ENCODE peak calls at places on chromosomes 6 and 20, in six cellular contexts. W, U, O, I, A and L are unnamed samples.

GRCh38 chr6:170564936-170565530 is 10.9 kb downstream of the TBP start:
- DNase-seq in W (no peak), U (no peak), O (no peak), I (no peak), A (no peak), L (no peak)

GRCh38 chr6:10210052-10210451 is 204.8 kb downstream of the TFAP2A start:
- DNase-seq in W (peak; percentile 49), U (no peak), O (no peak), I (peak; percentile 15), A (no peak), L (no peak)

GRCh38 chr20:34037121-34037520 is 43.4 kb downstream of the RALY start:
- DNase-seq in W (peak; percentile 46), U (no peak), O (no peak), I (no peak), A (no peak), L (no peak)

GRCh38 chr20:49584418-49585382 is 16.8 kb upstream of the PTGIS start:
- DNase-seq in W (peak; percentile 44), U (no peak), O (no peak), I (no peak), A (no peak), L (no peak)

GRCh38 chr6:7765575-7766325 is 39.9 kb downstream of the BMP6 start:
- DNase-seq in W (peak; percentile 71), U (no peak), O (no peak), I (peak; percentile 25), A (no peak), L (no peak)

GRCh38 chr20:2210646-2211556 is 84.9 kb upstream of the TGM3 start:
- DNase-seq in W (peak; percentile 97), U (no peak), O (peak; percentile 33), I (peak; percentile 65), A (peak; percentile 30), L (no peak)

GRCh38 chr20:1932971-1933370 is 37.8 kb downstream of the SIRPA start:
- DNase-seq in W (no peak), U (no peak), O (no peak), I (no peak), A (no peak), L (no peak)

GRCh38 chr6:169490830-169491229 is 211.0 kb downstream of the WDR27 start:
- DNase-seq in W (peak; percentile 81), U (no peak), O (no peak), I (peak; percentile 71), A (no peak), L (no peak)

GRCh38 chr6:36616888-36617521 is 22.8 kb downstream of the SRSF3 start:
- DNase-seq in W (peak; percentile 68), U (peak; percentile 23), O (no peak), I (peak; percentile 52), A (no peak), L (no peak)

GRCh38 chr6:13638626-13639025 is 23.5 kb downstream of the NOL7 start:
- DNase-seq in W (no peak), U (no peak), O (no peak), I (no peak), A (no peak), L (no peak)

GRCh38 chr20:21520702-21521595 is 7.1 kb upstream of the NKX2-2 start:
- DNase-seq in W (peak; percentile 61), U (no peak), O (peak; percentile 88), I (no peak), A (no peak), L (no peak)

GRCh38 chr6:155881845-155882526 is 426.3 kb upstream of the NOX3 start:
- DNase-seq in W (no peak), U (no peak), O (no peak), I (no peak), A (no peak), L (no peak)

GRCh38 chr6:166423781-166424180 is 41.0 kb upstream of the MPC1 start:
- DNase-seq in W (no peak), U (no peak), O (peak; percentile 28), I (no peak), A (no peak), L (no peak)

GRCh38 chr20:12207875-12208274 is 290.2 kb downstream of the BTBD3 start:
- DNase-seq in W (peak; percentile 32), U (peak; percentile 0), O (peak; percentile 75), I (peak; percentile 13), A (peak; percentile 48), L (peak; percentile 32)

GRCh38 chr20:2752631-2753455 is 47.6 kb downstream of the CPXM1 start:
- DNase-seq in W (peak; percentile 70), U (peak; percentile 31), O (peak; percentile 90), I (no peak), A (peak; percentile 28), L (peak; percentile 65)

GRCh38 chr20:32344835-32345506 is 13.2 kb upstream of the ASXL1 start:
- DNase-seq in W (no peak), U (no peak), O (peak; percentile 51), I (no peak), A (no peak), L (no peak)

GRCh38 chr6:111870054-111870750 is 3.0 kb downstream of the FYN start:
- DNase-seq in W (no peak), U (no peak), O (no peak), I (no peak), A (no peak), L (no peak)

GRCh38 chr6:31470801-31471200 is 27.1 kb upstream of the MICB start:
- DNase-seq in W (no peak), U (no peak), O (no peak), I (no peak), A (no peak), L (no peak)

GRCh38 chr6:26568601-26569432 is 27.9 kb upstream of the ABT1 start:
- DNase-seq in W (peak; percentile 82), U (peak; percentile 92), O (peak; percentile 93), I (peak; percentile 64), A (peak; percentile 95), L (peak; percentile 98)

GRCh38 chr20:18879262-18879661 is 65.7 kb downstream of the SCP2D1 start:
- DNase-seq in W (no peak), U (no peak), O (no peak), I (no peak), A (no peak), L (no peak)

GRCh38 chr6:158835616-158836221 is 16.6 kb upstream of the EZR start:
- DNase-seq in W (no peak), U (no peak), O (peak; percentile 30), I (no peak), A (peak; percentile 77), L (no peak)

GRCh38 chr6:21856096-21856825 is 262.7 kb downstream of the SOX4 start:
- DNase-seq in W (peak; percentile 93), U (no peak), O (no peak), I (peak; percentile 96), A (peak; percentile 79), L (no peak)

DNA sequence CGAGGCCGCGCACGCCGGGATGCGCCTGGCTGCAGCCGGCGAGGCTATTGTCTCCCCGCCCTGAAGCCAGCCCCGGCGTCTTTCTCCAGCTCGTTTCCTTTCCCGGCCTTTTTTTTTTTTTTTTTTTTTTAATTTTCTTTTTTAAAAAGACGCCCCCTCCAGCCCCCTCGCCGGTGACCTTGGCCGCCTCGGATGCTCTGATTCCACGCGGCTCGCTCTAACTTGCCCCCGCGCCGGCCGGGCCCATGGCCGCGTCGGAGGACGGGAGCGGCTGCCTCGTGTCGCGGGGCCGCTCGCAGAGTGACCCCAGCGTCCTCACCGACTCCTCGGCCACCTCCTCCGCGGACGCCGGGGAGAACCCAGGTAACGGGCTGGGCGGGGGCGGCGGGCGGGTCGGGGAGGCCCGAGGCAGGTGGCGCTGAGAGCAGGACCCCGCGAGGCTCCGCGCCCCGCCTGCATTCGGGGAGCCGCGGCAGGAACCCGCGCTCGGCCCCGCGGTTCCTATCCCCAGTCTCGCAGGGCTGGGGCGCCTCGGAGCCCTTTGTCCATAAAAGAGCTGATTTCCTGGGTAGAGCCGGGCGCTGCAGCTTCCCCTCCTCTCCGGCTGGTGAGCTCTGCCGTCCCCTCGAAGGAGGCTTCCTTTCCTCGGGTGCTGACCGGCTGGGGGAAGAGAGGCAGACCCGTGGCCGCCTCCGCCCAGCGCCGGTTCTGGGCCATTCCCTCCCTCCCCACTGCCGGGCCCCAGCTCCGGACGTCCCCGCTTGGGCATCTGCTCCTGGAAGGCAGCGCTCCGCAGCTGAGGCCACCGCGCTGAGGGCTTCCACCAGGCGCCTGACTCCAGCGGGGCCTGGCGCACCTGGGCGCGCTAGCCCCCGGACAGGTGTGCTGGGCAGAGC is 678 bp downstream of the PHACTR3 start:
- DNase-seq in W (peak; percentile 15), U (no peak), O (peak; percentile 54), I (no peak), A (no peak), L (peak; percentile 18)
- H2AFZ ChIP-seq in W (no peak overlapping the region), U (no peak overlapping the region), O (peak overlapping the region; percentile 61), I (no peak overlapping the region), A (no peak overlapping the region), L (peak overlapping the region; percentile 66)

GRCh38 chr20:56897318-56897962 is 268.3 kb downstream of the TFAP2C start:
- DNase-seq in W (no peak), U (no peak), O (peak; percentile 73), I (no peak), A (no peak), L (no peak)

GRCh38 chr20:56899495-56899894 is 270.4 kb downstream of the TFAP2C start:
- DNase-seq in W (no peak), U (no peak), O (no peak), I (no peak), A (no peak), L (no peak)

GRCh38 chr20:56903858-56904257 is 274.8 kb downstream of the TFAP2C start:
- DNase-seq in W (no peak), U (no peak), O (no peak), I (no peak), A (no peak), L (no peak)

GRCh38 chr20:56903421-56903820 is 274.3 kb downstream of the TFAP2C start:
- DNase-seq in W (no peak), U (no peak), O (no peak), I (no peak), A (no peak), L (no peak)

DNA sequence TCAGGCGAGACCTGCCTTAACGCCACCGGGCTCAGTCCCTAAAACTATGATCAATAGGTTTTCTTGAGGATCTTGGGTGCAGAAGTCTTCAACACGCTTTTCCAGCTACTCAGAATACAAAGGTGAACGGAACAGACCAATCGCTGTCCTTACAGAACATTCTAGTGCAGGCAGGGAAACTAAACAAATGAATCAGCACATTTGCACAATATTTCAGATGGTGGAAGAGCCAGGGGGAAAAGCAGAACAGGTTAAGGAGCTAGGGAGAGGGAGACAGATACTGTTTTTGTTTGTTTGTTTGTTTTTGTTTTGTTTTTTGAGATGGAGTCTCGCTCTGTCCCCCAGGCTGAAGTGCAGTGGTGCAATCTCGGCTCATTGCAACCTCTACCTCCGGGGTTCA is 271.1 kb downstream of the TFAP2C start:
- DNase-seq in W (no peak), U (no peak), O (no peak), I (no peak), A (no peak), L (no peak)
- H3K9me3 ChIP-seq in W (no peaks in the 10 kb centered on the region), U (no peaks in the 10 kb centered on the region), O (no peaks in the 10 kb centered on the region), I (no peaks in the 10 kb centered on the region), A (no peaks in the 10 kb centered on the region), L (no peaks in the 10 kb centered on the region)

GRCh38 chr6:2102316-2102883 is 143.0 kb downstream of the GMDS start:
- DNase-seq in W (no peak), U (no peak), O (no peak), I (no peak), A (peak; percentile 66), L (no peak)
- H3K9ac ChIP-seq in W (no peak overlapping the region), U (no peak overlapping the region), O (no peak overlapping the region), I (no peak overlapping the region), A (no peak overlapping the region), L (no peak overlapping the region)

DNA sequence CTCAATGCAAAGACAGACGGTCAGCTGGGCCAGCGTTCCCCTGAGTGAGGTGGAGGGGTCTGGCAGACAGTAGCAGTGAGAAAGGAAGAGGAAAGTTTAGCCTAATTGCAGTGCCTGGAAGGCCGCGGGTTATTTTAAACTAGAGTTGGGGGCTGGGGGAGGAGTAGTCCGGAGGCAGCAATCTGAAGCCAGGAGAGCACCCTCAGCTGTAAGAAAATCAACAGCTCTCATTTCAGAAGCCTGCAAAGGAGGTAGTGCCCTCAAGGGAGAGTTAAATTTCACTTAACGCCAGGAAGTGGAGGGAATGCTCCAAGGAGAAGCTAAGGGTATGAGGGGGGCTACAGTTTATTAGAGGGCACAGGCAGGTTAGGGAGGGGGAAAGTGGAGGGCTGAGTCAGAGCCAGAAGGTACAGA is 26.9 kb downstream of the RING1 start:
- DNase-seq in W (no peak), U (no peak), O (no peak), I (no peak), A (no peak), L (no peak)
- H2AFZ ChIP-seq in W (no peak overlapping the region), U (no peak overlapping the region), O (peak overlapping the region; percentile 73), I (no peak overlapping the region), A (no peak overlapping the region), L (peak overlapping the region; percentile 83)